ENCODE peak calls at places on chromosomes 12 and 14, in eight cellular contexts. One of them, this sample, is unnamed.

GRCh38 chr12:124881123-124881522 is 17.5 kb upstream of the SCARB1 start:
- DNase-seq in IMR-90: no peak
- DNase-seq in fibroblast of lung: no peak
- DNase-seq in body of pancreas: no peak
- DNase-seq in fibroblast of pulmonary artery: peak
- DNase-seq in left ventricle myocardium inferior: no peak
- DNase-seq in Panc1: no peak
- DNase-seq in cardiac muscle cell: peak
- DNase-seq in this sample: no peak

GRCh38 chr12:28027328-28027727 is 54.8 kb upstream of the PTHLH start:
- DNase-seq in Panc1: no peak
- DNase-seq in IMR-90: no peak
- DNase-seq in fibroblast of lung: peak
- DNase-seq in cardiac muscle cell: peak
- DNase-seq in fibroblast of pulmonary artery: no peak
- DNase-seq in left ventricle myocardium inferior: no peak
- DNase-seq in body of pancreas: no peak
- DNase-seq in this sample: no peak

GRCh38 chr12:121325922-121326396 is 26.3 kb downstream of the ANAPC5 start:
- DNase-seq in IMR-90: no peak
- DNase-seq in fibroblast of lung: no peak
- DNase-seq in body of pancreas: peak
- DNase-seq in fibroblast of pulmonary artery: no peak
- DNase-seq in Panc1: no peak
- DNase-seq in cardiac muscle cell: peak
- DNase-seq in left ventricle myocardium inferior: no peak
- DNase-seq in this sample: no peak

GRCh38 chr12:11877869-11878780 is 192.6 kb upstream of the BCL2L14 start:
- DNase-seq in body of pancreas: peak
- DNase-seq in left ventricle myocardium inferior: no peak
- DNase-seq in fibroblast of lung: peak
- DNase-seq in Panc1: no peak
- DNase-seq in fibroblast of pulmonary artery: peak
- DNase-seq in IMR-90: peak
- DNase-seq in cardiac muscle cell: peak
- DNase-seq in this sample: peak

GRCh38 chr14:24605435-24606190 is 3.9 kb downstream of the GZMH start:
- DNase-seq in cardiac muscle cell: no peak
- DNase-seq in fibroblast of pulmonary artery: peak
- DNase-seq in IMR-90: no peak
- DNase-seq in Panc1: peak
- DNase-seq in body of pancreas: peak
- DNase-seq in left ventricle myocardium inferior: no peak
- DNase-seq in fibroblast of lung: no peak
- DNase-seq in this sample: peak

GRCh38 chr12:95633671-95634465 is 82.6 kb upstream of the USP44 start:
- DNase-seq in fibroblast of pulmonary artery: peak
- DNase-seq in cardiac muscle cell: peak
- DNase-seq in Panc1: no peak
- DNase-seq in body of pancreas: no peak
- DNase-seq in left ventricle myocardium inferior: no peak
- DNase-seq in IMR-90: no peak
- DNase-seq in fibroblast of lung: peak
- DNase-seq in this sample: peak

GRCh38 chr14:100688598-100689499 is 37.8 kb upstream of the DLK1 start:
- DNase-seq in Panc1: peak
- DNase-seq in cardiac muscle cell: peak
- DNase-seq in IMR-90: peak
- DNase-seq in fibroblast of lung: peak
- DNase-seq in body of pancreas: no peak
- DNase-seq in fibroblast of pulmonary artery: peak
- DNase-seq in left ventricle myocardium inferior: no peak
- DNase-seq in this sample: peak

GRCh38 chr12:127162902-127163301 is 1104.1 kb upstream of the TMEM132C start:
- DNase-seq in fibroblast of pulmonary artery: peak
- DNase-seq in Panc1: no peak
- DNase-seq in body of pancreas: no peak
- DNase-seq in left ventricle myocardium inferior: no peak
- DNase-seq in IMR-90: peak
- DNase-seq in cardiac muscle cell: peak
- DNase-seq in fibroblast of lung: peak
- DNase-seq in this sample: peak

GRCh38 chr12:49969027-49969426 is 3.7 kb upstream of the AQP6 start:
- DNase-seq in cardiac muscle cell: no peak
- DNase-seq in fibroblast of lung: no peak
- DNase-seq in IMR-90: no peak
- DNase-seq in left ventricle myocardium inferior: no peak
- DNase-seq in body of pancreas: no peak
- DNase-seq in Panc1: no peak
- DNase-seq in fibroblast of pulmonary artery: no peak
- DNase-seq in this sample: no peak

GRCh38 chr14:103015426-103015825 is 41.9 kb downstream of the CDC42BPB start:
- DNase-seq in body of pancreas: no peak
- DNase-seq in left ventricle myocardium inferior: no peak
- DNase-seq in Panc1: no peak
- DNase-seq in cardiac muscle cell: no peak
- DNase-seq in fibroblast of lung: no peak
- DNase-seq in fibroblast of pulmonary artery: no peak
- DNase-seq in IMR-90: no peak
- DNase-seq in this sample: no peak

GRCh38 chr12:32217354-32218310 is 111.0 kb downstream of the BICD1 start:
- DNase-seq in body of pancreas: peak
- DNase-seq in IMR-90: peak
- DNase-seq in fibroblast of pulmonary artery: peak
- DNase-seq in Panc1: no peak
- DNase-seq in cardiac muscle cell: peak
- DNase-seq in fibroblast of lung: peak
- DNase-seq in left ventricle myocardium inferior: no peak
- DNase-seq in this sample: peak

GRCh38 chr14:58535084-58535483 is 102.7 kb upstream of the DACT1 start:
- DNase-seq in body of pancreas: no peak
- DNase-seq in left ventricle myocardium inferior: no peak
- DNase-seq in cardiac muscle cell: peak
- DNase-seq in IMR-90: peak
- DNase-seq in fibroblast of pulmonary artery: peak
- DNase-seq in Panc1: no peak
- DNase-seq in fibroblast of lung: peak
- DNase-seq in this sample: no peak

GRCh38 chr12:94618995-94619695 is 31.2 kb downstream of the TMCC3 start:
- DNase-seq in IMR-90: peak
- DNase-seq in fibroblast of pulmonary artery: peak
- DNase-seq in fibroblast of lung: peak
- DNase-seq in body of pancreas: no peak
- DNase-seq in Panc1: peak
- DNase-seq in left ventricle myocardium inferior: no peak
- DNase-seq in cardiac muscle cell: peak
- DNase-seq in this sample: peak

GRCh38 chr12:53325539-53326061 is 4.2 kb upstream of the AAAS start:
- DNase-seq in Panc1: no peak
- DNase-seq in body of pancreas: peak
- DNase-seq in fibroblast of lung: no peak
- DNase-seq in cardiac muscle cell: no peak
- DNase-seq in left ventricle myocardium inferior: peak
- DNase-seq in fibroblast of pulmonary artery: no peak
- DNase-seq in IMR-90: no peak
- DNase-seq in this sample: no peak

GRCh38 chr12:45914090-45914489 is 76.3 kb downstream of the SCAF11 start:
- DNase-seq in fibroblast of lung: peak
- DNase-seq in fibroblast of pulmonary artery: peak
- DNase-seq in cardiac muscle cell: peak
- DNase-seq in body of pancreas: no peak
- DNase-seq in IMR-90: peak
- DNase-seq in left ventricle myocardium inferior: no peak
- DNase-seq in Panc1: peak
- DNase-seq in this sample: peak
- H3K4me3 ChIP-seq in fibroblast of lung: no peak
- H3K4me3 ChIP-seq in fibroblast of pulmonary artery: no peak
- H3K4me3 ChIP-seq in cardiac muscle cell: no peak
- H3K4me3 ChIP-seq in body of pancreas: no peak
- H3K4me3 ChIP-seq in IMR-90: no peak
- H3K4me3 ChIP-seq in left ventricle myocardium inferior: no peak
- H3K4me3 ChIP-seq in Panc1: no peak
- H3K4me3 ChIP-seq in this sample: no peak

GRCh38 chr14:67674480-67675218 is at the start of gene VTI1B:
- DNase-seq in body of pancreas: peak
- DNase-seq in IMR-90: peak
- DNase-seq in fibroblast of pulmonary artery: peak
- DNase-seq in left ventricle myocardium inferior: peak
- DNase-seq in fibroblast of lung: peak
- DNase-seq in Panc1: no peak
- DNase-seq in cardiac muscle cell: peak
- DNase-seq in this sample: peak
- TF ChIP-seq CTCF in body of pancreas: no peak
- TF ChIP-seq CTCF in IMR-90: peak
- TF ChIP-seq CTCF in fibroblast of pulmonary artery: peak
- TF ChIP-seq CTCF in left ventricle myocardium inferior: peak
- TF ChIP-seq CTCF in fibroblast of lung: peak
- TF ChIP-seq CTCF in Panc1: peak
- TF ChIP-seq CTCF in cardiac muscle cell: peak
- TF ChIP-seq CTCF in this sample: no peak

GRCh38 chr12:67910360-67911292 is 78.6 kb upstream of the IFNG-AS1 start:
- DNase-seq in cardiac muscle cell: peak
- DNase-seq in fibroblast of lung: peak
- DNase-seq in Panc1: no peak
- DNase-seq in fibroblast of pulmonary artery: peak
- DNase-seq in IMR-90: peak
- DNase-seq in body of pancreas: no peak
- DNase-seq in left ventricle myocardium inferior: no peak
- DNase-seq in this sample: peak
- H3K4me3 ChIP-seq in cardiac muscle cell: no peak
- H3K4me3 ChIP-seq in fibroblast of lung: no peak
- H3K4me3 ChIP-seq in Panc1: no peak
- H3K4me3 ChIP-seq in fibroblast of pulmonary artery: no peak
- H3K4me3 ChIP-seq in IMR-90: no peak
- H3K4me3 ChIP-seq in body of pancreas: no peak
- H3K4me3 ChIP-seq in left ventricle myocardium inferior: peak
- H3K4me3 ChIP-seq in this sample: no peak

GRCh38 chr14:104075530-104076151 is 9.9 kb upstream of the ASPG start:
- DNase-seq in body of pancreas: no peak
- DNase-seq in fibroblast of pulmonary artery: peak
- DNase-seq in fibroblast of lung: no peak
- DNase-seq in IMR-90: no peak
- DNase-seq in cardiac muscle cell: peak
- DNase-seq in left ventricle myocardium inferior: no peak
- DNase-seq in Panc1: no peak
- DNase-seq in this sample: peak
- TF ChIP-seq CTCF in body of pancreas: no peak
- TF ChIP-seq CTCF in fibroblast of pulmonary artery: peak
- TF ChIP-seq CTCF in fibroblast of lung: peak
- TF ChIP-seq CTCF in IMR-90: peak
- TF ChIP-seq CTCF in cardiac muscle cell: peak
- TF ChIP-seq CTCF in left ventricle myocardium inferior: peak
- TF ChIP-seq CTCF in Panc1: peak
- TF ChIP-seq CTCF in this sample: peak

DNA sequence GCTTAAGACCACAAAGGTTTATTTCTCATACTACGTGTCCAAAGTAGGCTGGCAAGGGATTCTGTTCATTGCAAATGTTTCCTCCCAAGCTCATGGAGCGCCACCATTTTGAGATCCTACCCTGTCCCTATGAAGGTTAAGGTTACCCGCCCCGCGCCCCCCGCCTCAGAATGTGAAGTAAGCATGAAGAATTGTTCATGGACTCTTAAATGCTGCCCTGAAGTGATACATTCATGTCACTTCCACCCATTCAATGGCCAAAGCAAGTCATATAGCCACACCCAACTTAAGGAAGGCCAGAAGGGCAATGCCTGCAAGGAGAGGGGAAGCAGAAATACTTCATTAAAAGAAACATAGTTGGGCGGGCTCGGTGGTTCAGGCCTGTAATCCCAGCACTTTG is 4.2 kb downstream of the TMEM253 start:
- DNase-seq in Panc1: no peak
- DNase-seq in cardiac muscle cell: no peak
- DNase-seq in fibroblast of lung: no peak
- DNase-seq in body of pancreas: no peak
- DNase-seq in IMR-90: no peak
- DNase-seq in left ventricle myocardium inferior: no peak
- DNase-seq in fibroblast of pulmonary artery: no peak
- DNase-seq in this sample: no peak
- H3K4me3 ChIP-seq in Panc1: no peak
- H3K4me3 ChIP-seq in cardiac muscle cell: no peak
- H3K4me3 ChIP-seq in fibroblast of lung: no peak
- H3K4me3 ChIP-seq in body of pancreas: no peak
- H3K4me3 ChIP-seq in IMR-90: no peak
- H3K4me3 ChIP-seq in left ventricle myocardium inferior: peak
- H3K4me3 ChIP-seq in fibroblast of pulmonary artery: no peak
- H3K4me3 ChIP-seq in this sample: no peak

DNA sequence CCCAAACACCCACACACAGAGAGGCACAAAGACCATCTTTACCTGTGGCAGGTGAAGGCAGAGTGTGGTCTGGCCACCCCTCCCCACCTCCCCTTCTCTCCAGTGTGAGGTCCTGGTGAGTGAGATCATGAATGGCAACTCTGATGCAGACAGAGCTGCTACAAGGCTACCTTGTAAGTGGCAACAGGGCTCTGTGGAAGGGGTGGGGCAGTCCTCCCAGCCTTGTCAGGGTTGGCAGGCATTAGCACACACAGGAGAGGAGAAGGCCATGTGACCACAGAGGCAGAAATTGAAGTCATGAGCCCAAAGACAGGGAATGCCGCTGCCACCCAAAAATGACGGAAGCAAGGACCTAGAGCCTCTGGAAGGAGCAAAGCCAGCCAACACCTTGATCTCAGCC is 30.7 kb downstream of the VWF start:
- DNase-seq in fibroblast of lung: no peak
- DNase-seq in body of pancreas: no peak
- DNase-seq in fibroblast of pulmonary artery: no peak
- DNase-seq in Panc1: no peak
- DNase-seq in cardiac muscle cell: no peak
- DNase-seq in IMR-90: no peak
- DNase-seq in left ventricle myocardium inferior: no peak
- DNase-seq in this sample: peak
- TF ChIP-seq CTCF in fibroblast of lung: no peak
- TF ChIP-seq CTCF in body of pancreas: no peak
- TF ChIP-seq CTCF in fibroblast of pulmonary artery: no peak
- TF ChIP-seq CTCF in Panc1: no peak
- TF ChIP-seq CTCF in cardiac muscle cell: no peak
- TF ChIP-seq CTCF in IMR-90: no peak
- TF ChIP-seq CTCF in left ventricle myocardium inferior: no peak
- TF ChIP-seq CTCF in this sample: no peak

GRCh38 chr14:74954232-74954946 is 1.0 kb downstream of the PGF start:
- DNase-seq in left ventricle myocardium inferior: no peak
- DNase-seq in fibroblast of pulmonary artery: no peak
- DNase-seq in IMR-90: no peak
- DNase-seq in cardiac muscle cell: peak
- DNase-seq in Panc1: no peak
- DNase-seq in body of pancreas: peak
- DNase-seq in fibroblast of lung: no peak
- DNase-seq in this sample: no peak
- H3K4me3 ChIP-seq in left ventricle myocardium inferior: peak
- H3K4me3 ChIP-seq in fibroblast of pulmonary artery: peak
- H3K4me3 ChIP-seq in IMR-90: no peak
- H3K4me3 ChIP-seq in cardiac muscle cell: peak
- H3K4me3 ChIP-seq in Panc1: peak
- H3K4me3 ChIP-seq in body of pancreas: no peak
- H3K4me3 ChIP-seq in fibroblast of lung: no peak
- H3K4me3 ChIP-seq in this sample: peak

DNA sequence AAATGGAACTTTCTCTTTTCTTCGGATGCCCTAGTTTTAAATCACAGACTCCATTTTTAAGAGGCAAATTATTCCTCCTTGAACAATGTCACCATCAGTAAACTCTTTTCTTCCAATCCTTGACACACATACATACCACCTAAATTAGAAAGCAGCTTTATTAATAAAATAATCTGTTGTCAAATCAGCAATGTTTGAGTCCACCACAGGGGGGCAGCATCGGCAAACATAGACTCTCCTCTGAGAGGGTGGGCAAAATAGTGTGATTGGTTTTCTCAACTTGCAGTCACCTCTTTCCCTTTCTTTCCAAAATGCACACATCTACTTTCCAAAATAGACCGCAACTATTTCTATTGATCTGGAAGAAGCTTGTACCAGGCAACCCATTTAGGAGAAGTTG is 438.4 kb upstream of the OR4E1 start:
- DNase-seq in fibroblast of lung: no peak
- DNase-seq in cardiac muscle cell: no peak
- DNase-seq in IMR-90: no peak
- DNase-seq in left ventricle myocardium inferior: no peak
- DNase-seq in Panc1: no peak
- DNase-seq in body of pancreas: no peak
- DNase-seq in fibroblast of pulmonary artery: no peak
- DNase-seq in this sample: peak
- TF ChIP-seq CTCF in fibroblast of lung: peak
- TF ChIP-seq CTCF in cardiac muscle cell: peak
- TF ChIP-seq CTCF in IMR-90: peak
- TF ChIP-seq CTCF in left ventricle myocardium inferior: peak
- TF ChIP-seq CTCF in Panc1: peak
- TF ChIP-seq CTCF in body of pancreas: no peak
- TF ChIP-seq CTCF in fibroblast of pulmonary artery: peak
- TF ChIP-seq CTCF in this sample: peak

This sample was measured in epithelial cell of esophagus.